ENCODE peak calls at places on chromosome 18, in four cellular contexts. N is Panc1, V is GM23338, M is HCT116. A is an unnamed sample. For H3K27me3, the result is how much of the 10 kb centered on the place peaks cover.

GRCh38 chr18:79540914-79541301 is 138.7 kb upstream of the CTDP1 start:
- DNase-seq in V (no peak), M (no peak), N (no peak), A (no peak)

GRCh38 chr18:58863539-58864145 is 1.0 kb upstream of the ZNF532 start:
- DNase-seq in M (no peak), N (no peak), V (peak), A (no peak)

GRCh38 chr18:51211552-51211951 is 14.1 kb upstream of the MEX3C start:
- DNase-seq in N (no peak), V (no peak), M (no peak), A (peak)

GRCh38 chr18:34659579-34660517 is 50.2 kb upstream of the DTNA start:
- DNase-seq in N (peak), M (peak), V (peak), A (peak)

GRCh38 chr18:31056296-31056695 is 13.8 kb upstream of the DSC3 start:
- DNase-seq in V (peak), M (no peak), N (no peak), A (no peak)

GRCh38 chr18:51654441-51655326 is 457.2 kb upstream of the MEX3C start:
- DNase-seq in M (no peak), N (no peak), V (peak), A (no peak)

GRCh38 chr18:54961016-54961423 is 1.8 kb upstream of the CCDC68 start:
- DNase-seq in N (no peak), V (no peak), M (no peak), A (no peak)

GRCh38 chr18:78431606-78432005 is 548.0 kb upstream of the SALL3 start:
- DNase-seq in M (no peak), N (no peak), V (no peak), A (no peak)

GRCh38 chr18:34767601-34768027 is 57.5 kb downstream of the DTNA start:
- DNase-seq in M (no peak), V (no peak), N (peak), A (no peak)

GRCh38 chr18:57210101-57210661 is 63.3 kb downstream of the BOD1L2 start:
- DNase-seq in V (peak), M (peak), N (peak), A (no peak)

GRCh38 chr18:35045121-35045520 is 3.9 kb downstream of the MAPRE2 start:
- DNase-seq in M (no peak), N (no peak), V (no peak), A (no peak)

GRCh38 chr18:2881088-2881487 is 34.3 kb downstream of the EMILIN2 start:
- DNase-seq in M (no peak), V (no peak), N (no peak), A (no peak)

GRCh38 chr18:65568866-65569265 is 181.9 kb upstream of the CDH7 start:
- DNase-seq in V (no peak), M (no peak), N (no peak), A (no peak)

GRCh38 chr18:58671941-58672565 is 788 bp downstream of the MALT1 start:
- DNase-seq in N (no peak), V (peak), M (no peak), A (peak)

GRCh38 chr18:34970106-34970505 is 71.1 kb upstream of the MAPRE2 start:
- DNase-seq in N (no peak), M (no peak), V (no peak), A (no peak)

GRCh38 chr18:58385472-58385871 is 243.4 kb downstream of the ALPK2 start:
- DNase-seq in V (no peak), M (no peak), N (no peak), A (no peak)

GRCh38 chr18:12944724-12945123 is 3.1 kb upstream of the SEH1L start:
- DNase-seq in V (no peak), N (no peak), M (no peak), A (no peak)

GRCh38 chr18:27860701-27861107 is 316.2 kb downstream of the CDH2 start:
- DNase-seq in N (no peak), M (no peak), V (no peak), A (no peak)

GRCh38 chr18:65439184-65439583 is 311.6 kb upstream of the CDH7 start:
- DNase-seq in V (peak), M (no peak), N (no peak), A (no peak)

DNA sequence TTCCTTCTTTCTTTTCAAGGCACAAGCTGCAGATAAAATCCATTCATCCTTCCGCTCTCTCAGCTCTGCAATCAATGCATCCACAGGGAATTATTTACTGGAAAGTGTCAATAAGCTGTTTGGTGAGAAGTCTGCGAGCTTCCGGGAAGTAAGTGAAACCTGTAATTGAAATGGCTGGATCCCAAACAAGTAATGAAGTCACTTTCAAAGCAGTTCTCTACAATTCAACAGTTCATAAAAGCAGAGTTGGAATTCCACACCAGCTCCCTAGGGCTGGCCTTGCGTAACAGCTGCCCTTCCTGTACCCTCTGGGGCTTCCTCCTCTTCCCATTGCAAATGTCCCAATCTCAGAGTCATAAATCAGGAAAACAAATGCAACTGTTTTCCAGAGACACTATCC is 9.6 kb downstream of the SERPINB2 start:
- DNase-seq in N (no peak), M (no peak), V (no peak), A (no peak)
- TF ChIP-seq REST in N (no peak), M (no peak), V (no peak), A (no peak)

GRCh38 chr18:76699923-76700322 is 122.4 kb upstream of the ZNF236 start:
- DNase-seq in N (no peak), M (no peak), V (no peak), A (no peak)

GRCh38 chr18:76691800-76692199 is 130.6 kb upstream of the ZNF236 start:
- DNase-seq in N (no peak), V (no peak), M (no peak), A (no peak)

DNA sequence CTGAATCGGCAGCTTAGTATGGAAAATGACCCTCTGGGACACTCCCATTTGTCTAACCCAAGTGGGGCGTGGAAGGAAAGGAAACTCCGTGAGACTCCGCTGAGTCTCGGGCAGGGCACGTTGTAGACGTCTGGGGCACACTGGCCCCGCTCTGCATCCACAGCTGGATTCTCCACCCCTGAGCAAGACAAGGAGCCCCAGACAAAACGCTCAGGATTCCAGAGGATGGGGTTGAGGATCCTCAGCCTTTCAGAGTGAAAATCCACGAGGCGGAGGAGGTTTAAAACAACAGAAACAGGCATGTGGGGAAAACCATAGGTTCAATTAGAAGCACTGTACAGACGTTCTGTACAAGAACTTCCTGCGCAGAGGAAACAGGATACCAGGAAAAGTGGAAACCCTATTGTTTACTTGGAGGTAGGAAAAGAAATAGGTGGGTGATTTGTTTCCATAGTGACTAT is 124.9 kb upstream of the ZNF236 start:
- DNase-seq in M (no peak), V (peak), N (no peak), A (no peak)
- H3K27me3 ChIP-seq in M (under half), V (under half), N (under half), A (under half)

GRCh38 chr18:70422061-70422965 is 133.5 kb downstream of the SOCS6 start:
- DNase-seq in M (peak), V (no peak), N (peak), A (peak)
- H3K27ac ChIP-seq in M (peak), V (no peak), N (peak), A (peak)

GRCh38 chr18:46050268-46050667 is 21.8 kb downstream of the PSTPIP2 start:
- DNase-seq in V (no peak), N (no peak), M (no peak), A (no peak)

GRCh38 chr18:46055841-46056240 is 16.2 kb downstream of the PSTPIP2 start:
- DNase-seq in N (no peak), M (no peak), V (no peak), A (no peak)

GRCh38 chr18:46053368-46054095 is 18.5 kb downstream of the PSTPIP2 start:
- DNase-seq in M (no peak), N (no peak), V (no peak), A (no peak)

GRCh38 chr18:46054956-46055831 is 16.9 kb downstream of the PSTPIP2 start:
- DNase-seq in N (no peak), V (no peak), M (no peak), A (no peak)

DNA sequence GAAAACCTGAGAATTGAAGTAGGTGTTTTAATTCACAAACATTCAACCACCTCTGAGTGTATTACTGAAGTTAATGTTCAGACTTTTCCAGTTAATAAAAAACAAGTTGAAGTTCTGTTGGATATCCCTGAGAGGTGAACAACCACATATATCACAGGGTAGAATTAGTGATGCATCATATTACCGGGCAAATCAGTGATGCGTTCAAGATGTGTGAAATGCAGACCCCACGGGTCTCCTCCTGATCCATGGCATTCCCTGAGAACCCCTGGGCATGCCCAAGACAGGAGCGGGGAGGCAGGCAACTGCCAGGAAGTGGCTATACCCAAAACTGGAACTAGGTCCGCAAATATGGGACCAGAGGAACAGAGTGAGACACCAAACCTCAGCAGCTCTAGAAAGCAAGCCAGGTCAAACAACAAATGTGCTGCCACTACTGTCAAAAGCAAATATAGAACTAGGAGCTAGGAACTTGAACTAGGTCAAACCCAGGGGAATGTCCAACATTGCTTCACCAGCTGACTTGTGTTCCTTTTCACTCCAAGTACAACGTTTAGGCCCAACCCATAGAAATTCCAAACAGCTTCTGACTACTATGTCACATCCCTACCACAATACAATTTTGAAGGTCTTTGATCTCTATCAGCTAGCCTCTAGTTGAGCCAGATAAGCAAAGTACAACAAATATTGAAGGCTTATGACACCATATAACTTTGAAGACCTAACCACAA is 20.2 kb downstream of the PSTPIP2 start:
- DNase-seq in N (no peak), V (no peak), M (no peak), A (no peak)
- TF ChIP-seq REST in N (no peak), V (no peak), M (no peak), A (no peak)

DNA sequence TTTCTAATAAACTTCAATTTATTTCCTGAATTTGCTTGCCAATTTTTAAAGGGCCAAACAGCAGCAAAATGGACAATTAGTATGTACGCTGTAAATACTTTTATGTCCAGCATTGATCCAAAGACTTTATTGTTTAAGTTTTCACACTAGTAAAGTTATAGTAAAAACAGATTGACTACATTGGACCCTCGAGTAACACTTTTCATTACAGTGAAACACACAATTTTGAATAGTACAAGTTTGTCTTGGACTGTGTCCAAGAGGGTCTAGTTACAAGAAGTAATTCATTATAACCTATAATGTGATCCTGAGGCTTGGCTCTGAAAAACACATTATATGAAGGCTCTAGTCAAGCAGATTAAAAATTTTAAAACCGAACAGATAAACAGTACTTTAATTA is 11.4 kb upstream of the RBBP8 start:
- DNase-seq in V (no peak), N (no peak), M (no peak), A (no peak)
- H3K27me3 ChIP-seq in V (under half), N (under half), M (under half), A (under half)

DNA sequence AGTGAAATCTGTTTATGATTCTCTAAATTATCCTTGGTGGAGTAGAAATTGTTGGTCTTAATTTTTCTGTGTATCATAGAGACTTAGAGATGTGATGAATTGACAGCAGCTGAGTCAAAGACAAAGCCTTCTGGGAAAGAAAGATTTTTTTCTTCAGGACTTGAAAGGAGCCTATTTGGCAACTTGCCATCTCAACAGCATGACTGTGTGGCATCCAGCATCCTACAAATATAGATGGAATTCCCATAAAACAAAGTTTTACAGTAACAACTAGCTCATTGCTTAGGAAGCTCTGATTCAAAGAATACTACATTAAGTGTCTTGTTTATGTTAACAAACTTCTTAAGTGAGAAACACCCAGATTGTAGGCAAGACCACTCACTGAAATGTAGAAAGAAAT is 79.2 kb upstream of the SETBP1 start:
- DNase-seq in N (no peak), V (no peak), M (no peak), A (no peak)
- H3K27ac ChIP-seq in N (no peak), V (no peak), M (no peak), A (no peak)

GRCh38 chr18:48306838-48307237 is 102.3 kb downstream of the ZBTB7C start:
- DNase-seq in V (no peak), M (no peak), N (no peak), A (no peak)

GRCh38 chr18:48303883-48304282 is 105.3 kb downstream of the ZBTB7C start:
- DNase-seq in N (no peak), V (no peak), M (no peak), A (no peak)

GRCh38 chr18:48308027-48308635 is 101.1 kb downstream of the ZBTB7C start:
- DNase-seq in N (no peak), V (no peak), M (peak), A (no peak)

GRCh38 chr18:48302736-48303135 is 106.4 kb downstream of the ZBTB7C start:
- DNase-seq in M (no peak), N (no peak), V (no peak), A (no peak)

DNA sequence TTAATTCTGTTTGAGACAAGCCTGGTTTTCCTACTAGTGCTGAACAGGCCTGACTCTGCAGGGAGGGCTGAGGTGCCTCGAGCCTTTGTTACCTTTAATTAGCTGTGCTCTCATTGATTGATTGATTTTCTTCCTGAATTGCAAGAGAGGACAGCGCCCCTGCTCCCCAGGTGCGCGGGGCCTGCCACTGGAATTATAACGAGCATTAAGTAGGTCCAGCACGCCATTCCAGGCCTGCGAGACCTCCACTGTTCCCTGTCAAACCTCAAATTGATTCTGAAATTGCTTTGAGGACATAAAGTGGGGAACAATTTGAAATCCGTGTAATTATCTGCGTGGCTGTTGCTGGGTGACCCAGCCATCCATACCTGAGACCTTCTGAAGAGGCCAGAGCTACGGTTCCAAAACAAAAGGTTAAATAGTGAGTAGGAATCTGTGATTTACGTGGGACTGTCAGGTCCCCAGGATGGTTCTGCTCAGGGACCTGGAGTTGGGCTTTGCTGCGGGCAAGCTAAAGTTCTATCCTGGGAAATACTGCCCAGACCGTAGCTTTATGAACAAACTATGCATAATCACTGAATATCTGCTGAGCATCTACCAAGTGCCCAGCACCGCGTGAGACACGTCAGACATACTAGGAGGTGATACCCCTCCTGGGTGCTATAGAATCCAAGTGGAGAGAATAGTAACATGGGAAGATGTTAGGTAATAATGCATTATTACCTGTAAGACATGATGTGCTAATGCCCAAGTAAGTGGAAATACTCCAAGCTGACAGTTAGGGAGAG is 104.1 kb downstream of the ZBTB7C start:
- DNase-seq in M (no peak), N (no peak), V (no peak), A (no peak)
- TF ChIP-seq REST in M (no peak), N (no peak), V (no peak), A (no peak)

DNA sequence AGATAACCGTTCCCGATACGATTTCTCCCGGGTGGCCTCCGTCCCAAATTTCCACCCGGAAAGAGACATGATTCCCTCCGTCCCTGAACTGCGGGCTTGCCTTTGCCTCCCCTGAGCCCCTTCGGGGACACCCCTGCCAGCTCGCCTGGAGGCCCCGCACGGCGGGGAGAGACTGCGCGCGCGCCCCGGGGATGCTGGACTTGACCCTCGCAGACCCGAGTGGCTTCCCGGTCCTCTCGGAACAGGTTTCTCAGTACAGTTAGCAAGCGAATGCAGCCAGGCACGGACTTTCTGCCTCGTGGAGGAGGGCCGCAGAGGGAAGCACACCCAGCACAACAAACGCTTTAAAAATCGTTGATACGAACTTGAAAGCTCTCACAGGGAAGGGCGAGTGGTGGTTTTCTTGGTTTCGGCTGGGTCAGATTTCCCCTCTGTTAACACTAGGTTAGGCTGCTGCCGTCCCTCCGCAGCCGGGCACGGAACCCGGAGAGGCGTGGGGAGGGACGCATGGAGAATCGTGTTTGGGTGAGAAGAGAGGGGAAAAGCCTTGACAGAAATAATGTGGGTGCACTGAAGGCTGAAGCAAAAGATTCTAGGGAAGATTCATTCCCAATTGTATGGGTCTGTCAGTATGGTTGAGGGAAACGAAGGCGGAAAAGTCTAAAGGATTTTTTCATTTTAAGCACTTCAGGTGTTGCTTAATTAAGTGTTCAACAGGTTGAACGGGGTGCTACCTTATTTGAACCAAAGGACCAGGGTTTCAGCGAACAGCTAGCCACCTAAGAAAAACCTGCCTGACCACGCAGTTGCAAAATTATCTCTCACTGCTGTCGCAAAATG is 916 bp downstream of the TNFRSF11A start:
- DNase-seq in V (peak), M (no peak), N (no peak), A (peak)
- H3K27me3 ChIP-seq in V (under half), M (under half), N (under half), A (under half)

GRCh38 chr18:7514796-7515440 is 52.2 kb upstream of the PTPRM start:
- DNase-seq in M (no peak), V (peak), N (no peak), A (no peak)
- H3K27ac ChIP-seq in M (no peak), V (peak), N (no peak), A (no peak)

A was measured in HL-60.